ENCODE peak calls at places on chromosomes 11 and 22, in six cellular contexts. X is mesenchymal stem cell, O is neuronal stem cell, R is H9, J is H1, M is IMR-90. V is an unnamed sample.
A peak's percentile ranks its signal among the peaks of the same experiment; 100 is the strongest.

GRCh38 chr11:2484576-2485125 is 39.8 kb downstream of the KCNQ1 start:
- DNase-seq in X (no peak), O (no peak), R (no peak), J (no peak), M (no peak), V (no peak)

GRCh38 chr11:41461057-41461681 is 1.7 kb upstream of the LRRC4C start:
- DNase-seq in X (peak; percentile 1), O (no peak), R (no peak), J (no peak), M (no peak), V (peak; percentile 49)

GRCh38 chr11:18618341-18619025 is 15.7 kb downstream of the SPTY2D1 start:
- DNase-seq in X (no peak), O (no peak), R (no peak), J (no peak), M (peak; percentile 73), V (no peak)

GRCh38 chr11:46389450-46390330 is 1.9 kb downstream of the CHRM4 start:
- DNase-seq in X (peak; percentile 75), O (peak; percentile 79), R (peak; percentile 88), J (no peak), M (peak; percentile 46), V (peak; percentile 73)

GRCh38 chr11:8313504-8314090 is 49.9 kb upstream of the LMO1 start:
- DNase-seq in X (no peak), O (no peak), R (no peak), J (no peak), M (no peak), V (no peak)

GRCh38 chr11:130455493-130456127 is 7.2 kb downstream of the ADAMTS15 start:
- DNase-seq in X (no peak), O (no peak), R (no peak), J (no peak), M (no peak), V (no peak)

GRCh38 chr11:100905684-100906083 is 218.6 kb downstream of the ARHGAP42 start:
- DNase-seq in X (no peak), O (no peak), R (no peak), J (no peak), M (no peak), V (no peak)

GRCh38 chr11:12402027-12402426 is 24.7 kb downstream of the PARVA start:
- DNase-seq in X (no peak), O (no peak), R (no peak), J (no peak), M (no peak), V (no peak)

GRCh38 chr11:75249704-75250103 is 9.1 kb downstream of the TPBGL start:
- DNase-seq in X (no peak), O (no peak), R (peak; percentile 20), J (no peak), M (no peak), V (no peak)

GRCh38 chr11:20014067-20014402 is 146.2 kb downstream of the DBX1 start:
- DNase-seq in X (no peak), O (no peak), R (no peak), J (no peak), M (no peak), V (no peak)

GRCh38 chr11:9529333-9529648 is 44.2 kb upstream of the WEE1 start:
- DNase-seq in X (no peak), O (no peak), R (no peak), J (no peak), M (no peak), V (no peak)

GRCh38 chr11:114395776-114396175 is 4.5 kb downstream of the C11orf71 start:
- DNase-seq in X (no peak), O (no peak), R (peak; percentile 67), J (no peak), M (no peak), V (peak; percentile 36)

GRCh38 chr11:120061761-120062560 is 76.0 kb downstream of the TRIM29 start:
- DNase-seq in X (no peak), O (peak; percentile 78), R (peak; percentile 74), J (peak; percentile 19), M (no peak), V (peak; percentile 20)

GRCh38 chr22:49151256-49152131 is 676.2 kb downstream of the BRD1 start:
- DNase-seq in X (no peak), O (no peak), R (no peak), J (no peak), M (no peak), V (no peak)

GRCh38 chr11:33699515-33700424 is 856 bp downstream of the C11orf91 start:
- DNase-seq in X (no peak), O (no peak), R (no peak), J (no peak), M (no peak), V (no peak)

GRCh38 chr11:47366020-47366490 is 12.3 kb downstream of the SPI1 start:
- DNase-seq in X (no peak), O (no peak), R (no peak), J (no peak), M (no peak), V (no peak)

GRCh38 chr11:58740447-58740846 is 8.7 kb upstream of the GLYAT start:
- DNase-seq in X (no peak), O (no peak), R (no peak), J (no peak), M (no peak), V (no peak)

GRCh38 chr11:34512810-34513673 is 552 bp downstream of the ELF5 start:
- DNase-seq in X (peak; percentile 60), O (peak; percentile 48), R (peak; percentile 81), J (peak; percentile 54), M (peak; percentile 54), V (peak; percentile 71)

DNA sequence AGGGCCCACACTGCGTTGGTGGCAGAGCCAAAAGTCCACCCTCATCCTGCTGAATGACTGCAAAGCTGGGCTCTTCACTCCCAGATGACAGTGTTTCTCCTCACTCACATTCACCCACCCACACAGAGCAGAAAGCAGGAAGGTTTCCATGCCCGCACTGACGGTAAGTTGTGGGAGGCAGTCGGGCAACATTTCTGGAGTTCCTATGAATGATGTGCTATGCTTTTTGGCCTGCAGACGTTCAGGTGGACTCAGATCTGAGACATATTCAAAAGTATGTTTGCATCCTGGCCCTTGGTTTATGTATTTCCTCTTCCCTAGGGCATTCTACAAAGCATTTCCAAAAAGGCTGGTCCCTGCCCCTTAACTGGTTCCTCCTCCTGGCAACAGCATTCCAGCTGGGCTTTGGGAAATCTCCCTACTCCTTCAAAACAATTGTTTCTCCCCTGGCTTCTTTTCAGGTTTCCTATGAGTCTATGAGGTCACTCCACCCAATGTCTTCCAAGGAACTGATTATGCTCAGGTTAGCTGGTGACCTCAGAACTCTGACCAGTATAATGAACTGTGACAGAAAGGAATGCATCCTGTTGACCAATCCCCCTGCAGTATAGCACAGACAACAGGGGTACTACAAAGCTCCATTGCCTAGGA is 36.4 kb downstream of the PACSIN2 start:
- DNase-seq in X (no peak), O (peak; percentile 24), R (no peak), J (no peak), M (peak; percentile 66), V (peak; percentile 98)
- H3K27me3 ChIP-seq in X (no peaks in the 10 kb centered on the region), O (no peaks in the 10 kb centered on the region), R (no peaks in the 10 kb centered on the region), J (no peaks in the 10 kb centered on the region), M (no peaks in the 10 kb centered on the region), V (no peaks in the 10 kb centered on the region)

GRCh38 chr11:60566773-60567172 is 51.6 kb downstream of the MS4A13 start:
- DNase-seq in X (no peak), O (no peak), R (no peak), J (no peak), M (no peak), V (no peak)

GRCh38 chr11:60570970-60571369 is 55.8 kb downstream of the MS4A13 start:
- DNase-seq in X (no peak), O (no peak), R (no peak), J (no peak), M (no peak), V (no peak)
- H3K14ac ChIP-seq in X (no peak overlapping the region), O (no peak overlapping the region), R (no peak overlapping the region), J (no peak overlapping the region), M (no peak overlapping the region), V (no peak overlapping the region)

GRCh38 chr11:69078508-69078907 is 29.8 kb downstream of the TPCN2 start:
- DNase-seq in X (no peak), O (no peak), R (no peak), J (no peak), M (no peak), V (no peak)

GRCh38 chr11:69078930-69079607 is 30.3 kb downstream of the TPCN2 start:
- DNase-seq in X (no peak), O (no peak), R (no peak), J (no peak), M (no peak), V (peak; percentile 15)

GRCh38 chr11:69079891-69080290 is 31.2 kb downstream of the TPCN2 start:
- DNase-seq in X (no peak), O (no peak), R (no peak), J (no peak), M (no peak), V (no peak)

GRCh38 chr11:69081180-69081579 is 32.4 kb downstream of the TPCN2 start:
- DNase-seq in X (no peak), O (no peak), R (no peak), J (no peak), M (no peak), V (no peak)

GRCh38 chr11:69080361-69080973 is 31.7 kb downstream of the TPCN2 start:
- DNase-seq in X (peak; percentile 30), O (no peak), R (no peak), J (no peak), M (peak; percentile 25), V (no peak)
- H3K4me2 ChIP-seq in X (no peak overlapping the region), O (no peak overlapping the region), R (no peak overlapping the region), J (no peak overlapping the region), M (no peak overlapping the region), V (no peak overlapping the region)

GRCh38 chr11:126498281-126498680 is 142.8 kb downstream of the ST3GAL4 start:
- DNase-seq in X (no peak), O (no peak), R (no peak), J (no peak), M (no peak), V (no peak)

GRCh38 chr11:126495806-126496205 is 140.3 kb downstream of the ST3GAL4 start:
- DNase-seq in X (no peak), O (no peak), R (no peak), J (no peak), M (no peak), V (no peak)

GRCh38 chr11:126497581-126498109 is 142.2 kb downstream of the ST3GAL4 start:
- DNase-seq in X (no peak), O (no peak), R (no peak), J (no peak), M (no peak), V (no peak)

GRCh38 chr11:126495281-126495680 is 139.8 kb downstream of the ST3GAL4 start:
- DNase-seq in X (no peak), O (no peak), R (no peak), J (no peak), M (no peak), V (no peak)

DNA sequence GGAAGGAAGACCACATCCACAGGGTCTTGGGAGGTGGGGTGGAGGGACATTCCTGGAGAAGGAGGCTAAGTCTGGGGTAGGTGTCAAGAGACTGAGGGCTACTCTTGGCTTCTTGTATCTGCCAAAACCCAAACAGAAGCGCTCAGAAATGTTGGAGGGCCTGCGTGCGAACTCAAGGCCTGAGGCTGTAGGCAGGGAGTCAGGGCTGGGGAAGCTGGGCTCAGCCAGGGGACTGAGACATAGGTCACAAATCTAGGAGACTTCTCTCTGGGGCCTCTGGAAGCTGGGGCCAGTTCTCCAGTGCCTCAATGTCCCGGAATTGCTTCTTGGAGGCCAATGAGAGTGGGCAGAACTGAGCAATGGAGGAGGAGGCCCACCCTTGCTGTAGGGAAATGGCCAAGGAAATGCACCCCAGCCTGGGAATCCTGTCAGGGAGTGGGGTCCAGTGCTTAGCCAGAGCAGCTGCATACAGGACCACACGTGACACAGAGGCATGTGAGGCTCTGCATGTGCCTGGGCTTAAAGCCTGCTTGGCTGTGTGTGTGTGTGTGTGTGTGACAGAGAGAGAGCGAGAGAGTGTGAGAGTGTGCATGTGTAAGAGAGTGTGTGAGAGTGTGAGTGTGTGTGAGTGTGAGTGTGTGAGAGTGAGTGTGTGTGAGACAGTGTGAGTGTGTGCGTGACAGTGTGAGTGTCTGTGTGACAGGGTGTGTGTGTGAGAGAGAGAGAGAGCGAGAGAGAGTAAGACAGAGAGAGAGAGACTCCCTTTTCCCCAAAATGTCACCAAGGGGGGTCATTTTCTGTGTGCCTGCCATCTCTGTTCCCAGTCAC is 141.3 kb downstream of the ST3GAL4 start:
- DNase-seq in X (no peak), O (no peak), R (no peak), J (no peak), M (no peak), V (no peak)
- H3K27me3 ChIP-seq in X (peaks cover 23% of the 10 kb centered on the region), O (no peaks in the 10 kb centered on the region), R (no peaks in the 10 kb centered on the region), J (no peaks in the 10 kb centered on the region), M (peaks cover 2% of the 10 kb centered on the region), V (no peaks in the 10 kb centered on the region)